ENCODE peak calls at places on chromosomes 6 and 20, in eight cellular contexts. Z is sciatic nerve; A is heart right ventricle; Y is activated CD4-positive, alpha-beta T cell treated with anti-CD3 and anti-CD28 coated beads, Interleukin-2, amount 50 U/mL, for 1 hour; K is left lobe of liver; I is NCI-H1092 treated with DMSO at 0.1 percent for 48 hours; V is foreskin fibroblast; M is T47D. N is an unnamed sample.

GRCh38 chr6:87139236-87139635 is 16.1 kb upstream of the ZNF292 start:
- DNase-seq in Z (no peak), A (peak; percentile 18), I (peak; percentile 45), Y (peak; percentile 21), M (no peak), K (no peak), V (no peak), N (no peak)

GRCh38 chr6:135496805-135497411 is 632 bp downstream of the AHI1 start:
- DNase-seq in I (no peak), K (no peak), Y (no peak), M (no peak), V (no peak), Z (no peak), A (no peak), N (no peak)

GRCh38 chr20:19100975-19101374 is 111.5 kb upstream of the SLC24A3 start:
- DNase-seq in M (no peak), K (no peak), V (no peak), A (no peak), Y (no peak), I (no peak), Z (no peak), N (no peak)

GRCh38 chr6:170344631-170345576 is 38.3 kb downstream of the FAM120B start:
- DNase-seq in I (no peak), V (peak; percentile 77), A (peak; percentile 58), Y (no peak), Z (no peak), M (no peak), K (no peak), N (no peak)

GRCh38 chr6:14797875-14798593 is 447.8 kb upstream of the JARID2 start:
- DNase-seq in K (no peak), M (no peak), Y (no peak), Z (no peak), I (no peak), V (no peak), A (no peak), N (no peak)

GRCh38 chr6:88749849-88750248 is 213.6 kb downstream of the RNGTT start:
- DNase-seq in A (no peak), V (no peak), Z (no peak), I (no peak), K (no peak), M (no peak), Y (no peak), N (no peak)

GRCh38 chr20:47167846-47168245 is 188.7 kb downstream of the ZMYND8 start:
- DNase-seq in A (no peak), I (no peak), V (no peak), Z (no peak), K (no peak), Y (no peak), M (no peak), N (no peak)

GRCh38 chr6:134797400-134798113 is 152.3 kb downstream of the ALDH8A1 start:
- DNase-seq in Y (no peak), Z (no peak), K (no peak), A (peak; percentile 39), V (no peak), I (no peak), M (no peak), N (no peak)

GRCh38 chr6:167835260-167835659 is 8.5 kb downstream of the AFDN start:
- DNase-seq in V (no peak), K (no peak), M (no peak), Z (no peak), I (no peak), Y (no peak), A (no peak), N (no peak)

GRCh38 chr20:41895216-41895615 is 277.0 kb upstream of the CHD6 start:
- DNase-seq in I (no peak), V (no peak), M (no peak), Y (no peak), A (no peak), K (no peak), Z (no peak), N (no peak)

GRCh38 chr20:47220161-47220582 is 136.3 kb downstream of the ZMYND8 start:
- DNase-seq in I (no peak), A (no peak), K (no peak), Z (no peak), V (no peak), M (no peak), Y (peak; percentile 42), N (no peak)

GRCh38 chr6:152846825-152847224 is 96.2 kb downstream of the VIP start:
- DNase-seq in V (no peak), M (no peak), A (no peak), Z (no peak), Y (no peak), I (no peak), K (no peak), N (no peak)

GRCh38 chr6:41355952-41356351 is 20.5 kb downstream of the NCR2 start:
- DNase-seq in A (no peak), Z (no peak), V (no peak), I (no peak), Y (no peak), M (no peak), K (no peak), N (no peak)

GRCh38 chr20:4401601-4402000 is 320.1 kb upstream of the PRND start:
- DNase-seq in A (no peak), M (no peak), V (peak; percentile 23), K (no peak), Y (no peak), Z (no peak), I (no peak), N (no peak)

GRCh38 chr6:45426251-45426650 is 48.5 kb upstream of the SUPT3H start:
- DNase-seq in I (no peak), M (no peak), K (no peak), A (no peak), V (no peak), Z (no peak), Y (no peak), N (no peak)

GRCh38 chr6:19873031-19873430 is 35.9 kb downstream of the ID4 start:
- DNase-seq in I (no peak), A (no peak), V (no peak), M (no peak), K (no peak), Y (no peak), Z (no peak), N (no peak)

GRCh38 chr6:474454-475185 is 83.1 kb downstream of the IRF4 start:
- DNase-seq in V (no peak), K (no peak), M (no peak), Z (no peak), I (no peak), Y (peak; percentile 59), A (no peak), N (peak; percentile 58)

GRCh38 chr6:91366781-91367180 is 779.9 kb upstream of the MAP3K7 start:
- DNase-seq in Z (no peak), I (no peak), A (no peak), M (no peak), Y (no peak), K (no peak), V (no peak), N (no peak)

GRCh38 chr20:50207026-50207425 is 16.4 kb downstream of the CEBPB start:
- DNase-seq in M (no peak), V (no peak), I (no peak), Z (no peak), K (no peak), A (no peak), Y (no peak), N (no peak)

GRCh38 chr6:151493495-151494234 is at the start of gene CCDC170:
- DNase-seq in A (peak; percentile 32), K (peak; percentile 59), Y (no peak), V (no peak), I (no peak), M (no peak), Z (peak; percentile 75), N (peak; percentile 35)

N was measured in left colon.